ENCODE peak calls at places on chromosome 1, in nine cellular contexts. E is pancreas; L is A549; O is progenitor cell of endocrine pancreas; U is T-helper 1 cell; W is CD8-positive, alpha-beta T cell; P is activated CD4-positive, alpha-beta T cell treated with anti-CD3 and anti-CD28 coated beads, Interleukin-2, amount 50 U/mL, for 1 hour; N is CD4-positive, alpha-beta T cell; J is NCI-H1105 treated with DMSO at 0.1 percent for 48 hours. T is an unnamed sample.

GRCh38 chr1:30101477-30102227 is 621.7 kb downstream of the MATN1 start:
- DNase-seq in E (no peak), L (no peak), O (no peak), U (no peak), W (no peak), P (no peak), N (no peak), J (no peak), T (no peak)

GRCh38 chr1:26768755-26769154 is 19.0 kb upstream of the PIGV start:
- DNase-seq in E (no peak), L (no peak), O (no peak), U (no peak), W (no peak), P (no peak), N (no peak), J (peak; percentile 19), T (no peak)

GRCh38 chr1:15380606-15381508 is 28.8 kb upstream of the EFHD2 start:
- DNase-seq in E (no peak), L (no peak), O (no peak), U (no peak), W (no peak), P (no peak), N (no peak), J (no peak), T (no peak)

GRCh38 chr1:111507411-111508201 is 4.2 kb upstream of the ADORA3 start:
- DNase-seq in E (peak; percentile 79), L (peak; percentile 15), O (peak; percentile 56), U (peak; percentile 32), W (peak; percentile 79), P (peak; percentile 45), N (peak; percentile 51), J (no peak), T (no peak)

GRCh38 chr1:173669491-173669941 is at the start of gene ANKRD45:
- DNase-seq in E (peak; percentile 73), L (peak; percentile 43), O (peak; percentile 39), U (no peak), W (no peak), P (no peak), N (no peak), J (peak; percentile 82), T (no peak)

GRCh38 chr1:234230414-234230862 is 142.8 kb upstream of the COA6 start:
- DNase-seq in E (no peak), L (no peak), O (no peak), U (no peak), W (no peak), P (no peak), N (no peak), J (no peak), T (no peak)

GRCh38 chr1:233386336-233386735 is 58.8 kb downstream of the MAP3K21 start:
- DNase-seq in E (no peak), L (no peak), O (no peak), U (no peak), W (no peak), P (no peak), N (no peak), J (no peak), T (no peak)

GRCh38 chr1:169570172-169570574 is 16.1 kb downstream of the F5 start:
- DNase-seq in E (no peak), L (no peak), O (no peak), U (no peak), W (no peak), P (no peak), N (no peak), J (no peak), T (no peak)

GRCh38 chr1:109399326-109399957 is 1.7 kb upstream of the SORT1 start:
- DNase-seq in E (no peak), L (peak; percentile 16), O (no peak), U (no peak), W (no peak), P (no peak), N (no peak), J (peak; percentile 87), T (no peak)

T was measured in keratinocyte.